ENCODE peak calls at places on chromosomes 11 and 22, in five cellular contexts. R is hypothalamus; M is hippocampal formation; C is stimulated activated CD4-positive, alpha-beta T cell treated with anti-CD3 and anti-CD28 coated beads, Interleukin-4, amount 100 ng/mL, for 4 hours; N is NCI-H2029. P is an unnamed sample.

GRCh38 chr11:440065-441042 is 1.5 kb downstream of the ANO9 start:
- DNase-seq in M (no peak), N (no peak), R (no peak), C (no peak), P (no peak)

GRCh38 chr11:8389034-8389996 is 125.6 kb upstream of the LMO1 start:
- DNase-seq in R (no peak), N (no peak), M (peak; percentile 29), C (no peak), P (no peak)

GRCh38 chr11:2775083-2775625 is 75.4 kb upstream of the KCNQ1OT1 start:
- DNase-seq in M (no peak), N (peak; percentile 4), R (no peak), C (no peak), P (no peak)

GRCh38 chr22:27597703-27598444 is 203.7 kb downstream of the MN1 start:
- DNase-seq in M (no peak), N (peak; percentile 24), R (no peak), C (no peak), P (peak; percentile 40)

GRCh38 chr22:38088723-38089473 is 4.9 kb upstream of the SLC16A8 start:
- DNase-seq in R (no peak), N (no peak), C (no peak), M (no peak), P (no peak)

GRCh38 chr11:40170076-40170475 is 1289.4 kb downstream of the LRRC4C start:
- DNase-seq in N (no peak), C (no peak), R (no peak), M (no peak), P (no peak)

GRCh38 chr11:102287963-102288744 is 29.1 kb upstream of the BIRC3 start:
- DNase-seq in R (no peak), M (peak; percentile 79), C (no peak), N (peak; percentile 70), P (peak; percentile 67)

GRCh38 chr22:41369837-41370236 is 11.9 kb upstream of the TEF start:
- DNase-seq in N (no peak), M (no peak), R (no peak), C (no peak), P (no peak)

GRCh38 chr11:99020324-99021225 is at the start of gene CNTN5:
- DNase-seq in N (no peak), R (no peak), M (peak; percentile 68), C (no peak), P (no peak)

GRCh38 chr11:121763526-121763925 is 310.8 kb upstream of the SORL1-AS1 start:
- DNase-seq in C (no peak), M (no peak), R (no peak), N (no peak), P (no peak)

GRCh38 chr11:1285316-1285744 is 24.1 kb downstream of the TOLLIP start:
- DNase-seq in C (no peak), R (no peak), M (no peak), N (no peak), P (no peak)

GRCh38 chr11:101870510-101870909 is 44.3 kb upstream of the CEP126 start:
- DNase-seq in N (no peak), M (no peak), R (no peak), C (no peak), P (no peak)

GRCh38 chr11:93741882-93742226 is 382 bp downstream of the C11orf54 start:
- DNase-seq in M (peak; percentile 56), R (no peak), N (peak; percentile 54), C (no peak), P (peak; percentile 56)

GRCh38 chr11:32478277-32478731 is 43.0 kb upstream of the WT1 start:
- DNase-seq in M (no peak), R (no peak), N (no peak), C (no peak), P (peak; percentile 6)

GRCh38 chr11:92859290-92859689 is 110.2 kb upstream of the MTNR1B start:
- DNase-seq in M (no peak), N (no peak), R (no peak), C (no peak), P (no peak)

GRCh38 chr11:68314203-68314885 is 2.0 kb downstream of the LRP5 start:
- DNase-seq in M (no peak), N (peak; percentile 42), C (no peak), R (no peak), P (no peak)

GRCh38 chr11:43833657-43834073 is 47.0 kb upstream of the ALKBH3 start:
- DNase-seq in R (no peak), N (no peak), M (no peak), C (no peak), P (peak; percentile 67)

GRCh38 chr11:79046365-79046764 is 394.5 kb downstream of the TENM4 start:
- DNase-seq in M (no peak), R (no peak), C (no peak), N (no peak), P (no peak)

GRCh38 chr11:80173487-80174136 is 732.8 kb upstream of the TENM4 start:
- DNase-seq in N (no peak), R (no peak), C (no peak), M (no peak), P (no peak)

GRCh38 chr22:24474649-24475048 is 20.5 kb upstream of the UPB1 start:
- DNase-seq in N (no peak), M (no peak), C (no peak), R (no peak), P (no peak)

GRCh38 chr22:42342426-42343135 is 72.1 kb upstream of the TCF20 start:
- DNase-seq in N (no peak), R (no peak), C (no peak), M (no peak), P (no peak)

GRCh38 chr22:26554956-26555355 is 35.0 kb downstream of the TPST2 start:
- DNase-seq in R (no peak), M (no peak), N (no peak), C (no peak), P (no peak)

GRCh38 chr11:27055065-27055682 is 14.6 kb downstream of the BBOX1 start:
- DNase-seq in M (no peak), R (no peak), C (no peak), N (no peak), P (peak; percentile 3)

GRCh38 chr11:134516529-134516928 is 104.5 kb upstream of the B3GAT1 start:
- DNase-seq in M (no peak), R (no peak), C (no peak), N (peak; percentile 14), P (no peak)

GRCh38 chr11:22130462-22131053 is 62.3 kb upstream of the ANO5 start:
- DNase-seq in C (no peak), M (peak; percentile 19), N (peak; percentile 17), R (no peak), P (no peak)

GRCh38 chr11:44928807-44929206 is 21.9 kb downstream of the TP53I11 start:
- DNase-seq in N (no peak), R (no peak), C (no peak), M (no peak), P (no peak)